ENCODE peak calls at places on chromosomes 6 and 20, in four cellular contexts. One of them, this sample, is unnamed.

GRCh38 chr6:25103603-25104002 is 167.8 kb upstream of the RIPOR2 start:
- DNase-seq in activated naive CD4-positive, alpha-beta T cell treated with Interleukin-2 at 50 U/mL for 16 hours: no peak
- DNase-seq in HEK293T: no peak
- DNase-seq in omental fat pad: no peak
- DNase-seq in this sample: no peak

GRCh38 chr6:80959034-80959433 is 793.4 kb downstream of the TENT5A start:
- DNase-seq in activated naive CD4-positive, alpha-beta T cell treated with Interleukin-2 at 50 U/mL for 16 hours: no peak
- DNase-seq in HEK293T: no peak
- DNase-seq in omental fat pad: no peak
- DNase-seq in this sample: no peak

GRCh38 chr20:59992531-59992930 is 34.3 kb downstream of the CDH26 start:
- DNase-seq in activated naive CD4-positive, alpha-beta T cell treated with Interleukin-2 at 50 U/mL for 16 hours: no peak
- DNase-seq in HEK293T: no peak
- DNase-seq in omental fat pad: no peak
- DNase-seq in this sample: no peak

GRCh38 chr20:11035211-11035610 is 361.4 kb upstream of the JAG1 start:
- DNase-seq in activated naive CD4-positive, alpha-beta T cell treated with Interleukin-2 at 50 U/mL for 16 hours: no peak
- DNase-seq in HEK293T: no peak
- DNase-seq in omental fat pad: no peak
- DNase-seq in this sample: no peak

GRCh38 chr20:45037050-45037449 is 63.9 kb downstream of the KCNS1 start:
- DNase-seq in activated naive CD4-positive, alpha-beta T cell treated with Interleukin-2 at 50 U/mL for 16 hours: no peak
- DNase-seq in HEK293T: no peak
- DNase-seq in omental fat pad: no peak
- DNase-seq in this sample: no peak

GRCh38 chr6:43747734-43748133 is 22.3 kb upstream of the VEGFA start:
- DNase-seq in activated naive CD4-positive, alpha-beta T cell treated with Interleukin-2 at 50 U/mL for 16 hours: no peak
- DNase-seq in HEK293T: no peak
- DNase-seq in omental fat pad: no peak
- DNase-seq in this sample: no peak

GRCh38 chr6:157194110-157194509 is 129.2 kb downstream of the TMEM242 start:
- DNase-seq in activated naive CD4-positive, alpha-beta T cell treated with Interleukin-2 at 50 U/mL for 16 hours: no peak
- DNase-seq in HEK293T: no peak
- DNase-seq in omental fat pad: no peak
- DNase-seq in this sample: no peak

GRCh38 chr20:40991181-40991889 is 37.3 kb upstream of the TOP1 start:
- DNase-seq in activated naive CD4-positive, alpha-beta T cell treated with Interleukin-2 at 50 U/mL for 16 hours: no peak
- DNase-seq in HEK293T: no peak
- DNase-seq in omental fat pad: no peak
- DNase-seq in this sample: peak; percentile 31

GRCh38 chr6:81996414-81996813 is 243.9 kb upstream of the TENT5A start:
- DNase-seq in activated naive CD4-positive, alpha-beta T cell treated with Interleukin-2 at 50 U/mL for 16 hours: no peak
- DNase-seq in HEK293T: no peak
- DNase-seq in omental fat pad: no peak
- DNase-seq in this sample: no peak

GRCh38 chr6:41153451-41153850 is 696 bp downstream of the TREML1 start:
- DNase-seq in activated naive CD4-positive, alpha-beta T cell treated with Interleukin-2 at 50 U/mL for 16 hours: no peak
- DNase-seq in HEK293T: no peak
- DNase-seq in omental fat pad: no peak
- DNase-seq in this sample: no peak

GRCh38 chr6:37175332-37176267 is 5.6 kb downstream of the PIM1 start:
- DNase-seq in activated naive CD4-positive, alpha-beta T cell treated with Interleukin-2 at 50 U/mL for 16 hours: no peak
- DNase-seq in HEK293T: no peak
- DNase-seq in omental fat pad: no peak
- DNase-seq in this sample: no peak

GRCh38 chr20:38748097-38748862 is at the start of gene ACTR5:
- DNase-seq in activated naive CD4-positive, alpha-beta T cell treated with Interleukin-2 at 50 U/mL for 16 hours: peak; percentile 98
- DNase-seq in HEK293T: peak; percentile 95
- DNase-seq in omental fat pad: peak; percentile 85
- DNase-seq in this sample: peak; percentile 99

GRCh38 chr20:32972181-32973076 is 31.8 kb downstream of the SUN5 start:
- DNase-seq in activated naive CD4-positive, alpha-beta T cell treated with Interleukin-2 at 50 U/mL for 16 hours: peak; percentile 79
- DNase-seq in HEK293T: no peak
- DNase-seq in omental fat pad: no peak
- DNase-seq in this sample: peak; percentile 80

GRCh38 chr6:128784266-128784665 is 98.7 kb upstream of the LAMA2 start:
- DNase-seq in activated naive CD4-positive, alpha-beta T cell treated with Interleukin-2 at 50 U/mL for 16 hours: no peak
- DNase-seq in HEK293T: no peak
- DNase-seq in omental fat pad: no peak
- DNase-seq in this sample: no peak

GRCh38 chr6:163062790-163063189 is 335.0 kb downstream of the PACRG start:
- DNase-seq in activated naive CD4-positive, alpha-beta T cell treated with Interleukin-2 at 50 U/mL for 16 hours: no peak
- DNase-seq in HEK293T: no peak
- DNase-seq in omental fat pad: no peak
- DNase-seq in this sample: no peak

GRCh38 chr20:19802492-19803158 is 44.6 kb downstream of the RIN2 start:
- DNase-seq in activated naive CD4-positive, alpha-beta T cell treated with Interleukin-2 at 50 U/mL for 16 hours: no peak
- DNase-seq in HEK293T: no peak
- DNase-seq in omental fat pad: no peak
- DNase-seq in this sample: no peak

GRCh38 chr6:128156315-128157111 is 255.7 kb upstream of the THEMIS start:
- DNase-seq in activated naive CD4-positive, alpha-beta T cell treated with Interleukin-2 at 50 U/mL for 16 hours: no peak
- DNase-seq in HEK293T: no peak
- DNase-seq in omental fat pad: no peak
- DNase-seq in this sample: no peak

GRCh38 chr20:50172347-50173013 is 18.1 kb upstream of the CEBPB start:
- DNase-seq in activated naive CD4-positive, alpha-beta T cell treated with Interleukin-2 at 50 U/mL for 16 hours: no peak
- DNase-seq in HEK293T: peak; percentile 67
- DNase-seq in omental fat pad: no peak
- DNase-seq in this sample: no peak

GRCh38 chr20:951384-952169 is 35.4 kb upstream of the ANGPT4 start:
- DNase-seq in activated naive CD4-positive, alpha-beta T cell treated with Interleukin-2 at 50 U/mL for 16 hours: no peak
- DNase-seq in HEK293T: no peak
- DNase-seq in omental fat pad: no peak
- DNase-seq in this sample: no peak

GRCh38 chr6:65123516-65123915 is 583.5 kb downstream of the EYS start:
- DNase-seq in activated naive CD4-positive, alpha-beta T cell treated with Interleukin-2 at 50 U/mL for 16 hours: no peak
- DNase-seq in HEK293T: no peak
- DNase-seq in omental fat pad: no peak
- DNase-seq in this sample: no peak

GRCh38 chr20:49054032-49054643 is 8.0 kb downstream of the CSE1L start:
- DNase-seq in activated naive CD4-positive, alpha-beta T cell treated with Interleukin-2 at 50 U/mL for 16 hours: no peak
- DNase-seq in HEK293T: no peak
- DNase-seq in omental fat pad: no peak
- DNase-seq in this sample: no peak

GRCh38 chr6:161198176-161198575 is 75.7 kb downstream of the AGPAT4 start:
- DNase-seq in activated naive CD4-positive, alpha-beta T cell treated with Interleukin-2 at 50 U/mL for 16 hours: no peak
- DNase-seq in HEK293T: no peak
- DNase-seq in omental fat pad: no peak
- DNase-seq in this sample: no peak

GRCh38 chr6:106490974-106491373 is 130.5 kb downstream of the CRYBG1 start:
- DNase-seq in activated naive CD4-positive, alpha-beta T cell treated with Interleukin-2 at 50 U/mL for 16 hours: no peak
- DNase-seq in HEK293T: no peak
- DNase-seq in omental fat pad: no peak
- DNase-seq in this sample: no peak

GRCh38 chr20:25045343-25045712 is 12.6 kb downstream of the ACSS1 start:
- DNase-seq in activated naive CD4-positive, alpha-beta T cell treated with Interleukin-2 at 50 U/mL for 16 hours: no peak
- DNase-seq in HEK293T: no peak
- DNase-seq in omental fat pad: no peak
- DNase-seq in this sample: no peak

GRCh38 chr20:51206032-51206662 is 183.2 kb upstream of the KCNG1 start:
- DNase-seq in activated naive CD4-positive, alpha-beta T cell treated with Interleukin-2 at 50 U/mL for 16 hours: no peak
- DNase-seq in HEK293T: no peak
- DNase-seq in omental fat pad: no peak
- DNase-seq in this sample: no peak

GRCh38 chr20:59055302-59055701 is 12.7 kb upstream of the PRELID3B start:
- DNase-seq in activated naive CD4-positive, alpha-beta T cell treated with Interleukin-2 at 50 U/mL for 16 hours: no peak
- DNase-seq in HEK293T: no peak
- DNase-seq in omental fat pad: no peak
- DNase-seq in this sample: no peak